ENCODE peak calls at places on chromosomes 13 and 19, in five cellular contexts. One of them, this sample, is unnamed.

GRCh38 chr19:6887326-6887725 is at the start of gene ADGRE1:
- DNase-seq in HT1080: no peak
- DNase-seq in iris pigment epithelial cell: no peak
- DNase-seq in AG10803: no peak
- DNase-seq in NCI-H1092: no peak
- DNase-seq in this sample: no peak

GRCh38 chr19:18349524-18350128 is 9.2 kb downstream of the PGPEP1 start:
- DNase-seq in HT1080: peak
- DNase-seq in iris pigment epithelial cell: peak
- DNase-seq in AG10803: peak
- DNase-seq in NCI-H1092: no peak
- DNase-seq in this sample: peak

GRCh38 chr19:57227461-57227860 is 3.4 kb upstream of the AURKC start:
- DNase-seq in HT1080: no peak
- DNase-seq in iris pigment epithelial cell: no peak
- DNase-seq in AG10803: no peak
- DNase-seq in NCI-H1092: no peak
- DNase-seq in this sample: no peak

GRCh38 chr19:49906879-49907564 is 10.3 kb upstream of the IL4I1 start:
- DNase-seq in HT1080: no peak
- DNase-seq in iris pigment epithelial cell: no peak
- DNase-seq in AG10803: no peak
- DNase-seq in NCI-H1092: no peak
- DNase-seq in this sample: no peak

GRCh38 chr19:10104665-10105221 is 1.4 kb upstream of the PPAN start:
- DNase-seq in HT1080: no peak
- DNase-seq in iris pigment epithelial cell: no peak
- DNase-seq in AG10803: no peak
- DNase-seq in NCI-H1092: no peak
- DNase-seq in this sample: no peak

GRCh38 chr19:40549007-40549708 is 27.5 kb upstream of the SHKBP1 start:
- DNase-seq in HT1080: no peak
- DNase-seq in iris pigment epithelial cell: peak
- DNase-seq in AG10803: peak
- DNase-seq in NCI-H1092: peak
- DNase-seq in this sample: no peak

GRCh38 chr13:111902726-111903125 is 164.2 kb upstream of the SOX1 start:
- DNase-seq in HT1080: no peak
- DNase-seq in iris pigment epithelial cell: no peak
- DNase-seq in AG10803: no peak
- DNase-seq in NCI-H1092: no peak
- DNase-seq in this sample: no peak

GRCh38 chr19:36605839-36606478 is 846 bp downstream of the ZNF382 start:
- DNase-seq in HT1080: no peak
- DNase-seq in iris pigment epithelial cell: peak
- DNase-seq in AG10803: peak
- DNase-seq in NCI-H1092: no peak
- DNase-seq in this sample: peak

GRCh38 chr13:30072818-30073186 is 222.4 kb upstream of the UBL3 start:
- DNase-seq in HT1080: no peak
- DNase-seq in iris pigment epithelial cell: no peak
- DNase-seq in AG10803: no peak
- DNase-seq in NCI-H1092: no peak
- DNase-seq in this sample: no peak

GRCh38 chr13:100338265-100338664 is 249.4 kb downstream of the PCCA start:
- DNase-seq in HT1080: no peak
- DNase-seq in iris pigment epithelial cell: peak
- DNase-seq in AG10803: peak
- DNase-seq in NCI-H1092: no peak
- DNase-seq in this sample: no peak

GRCh38 chr19:932647-933552 is 7.1 kb downstream of the ARID3A start:
- DNase-seq in HT1080: no peak
- DNase-seq in iris pigment epithelial cell: peak
- DNase-seq in AG10803: peak
- DNase-seq in NCI-H1092: no peak
- DNase-seq in this sample: peak

GRCh38 chr19:51724543-51724942 is 752 bp upstream of the HAS1 start:
- DNase-seq in HT1080: no peak
- DNase-seq in iris pigment epithelial cell: no peak
- DNase-seq in AG10803: no peak
- DNase-seq in NCI-H1092: no peak
- DNase-seq in this sample: peak

GRCh38 chr19:35299523-35300339 is 7.8 kb downstream of the MAG start:
- DNase-seq in HT1080: no peak
- DNase-seq in iris pigment epithelial cell: no peak
- DNase-seq in AG10803: no peak
- DNase-seq in NCI-H1092: no peak
- DNase-seq in this sample: no peak

GRCh38 chr19:55494172-55494761 is 6.0 kb downstream of the SSC5D start:
- DNase-seq in HT1080: no peak
- DNase-seq in iris pigment epithelial cell: peak
- DNase-seq in AG10803: peak
- DNase-seq in NCI-H1092: no peak
- DNase-seq in this sample: no peak

GRCh38 chr13:98222081-98222554 is 45.0 kb upstream of the RNF113B start:
- DNase-seq in HT1080: peak
- DNase-seq in iris pigment epithelial cell: peak
- DNase-seq in AG10803: peak
- DNase-seq in NCI-H1092: peak
- DNase-seq in this sample: peak

GRCh38 chr13:47661076-47661475 is 340.0 kb downstream of the SUCLA2 start:
- DNase-seq in HT1080: peak
- DNase-seq in iris pigment epithelial cell: peak
- DNase-seq in AG10803: peak
- DNase-seq in NCI-H1092: no peak
- DNase-seq in this sample: peak

GRCh38 chr19:17811103-17811502 is 10.2 kb downstream of the INSL3 start:
- DNase-seq in HT1080: no peak
- DNase-seq in iris pigment epithelial cell: no peak
- DNase-seq in AG10803: no peak
- DNase-seq in NCI-H1092: no peak
- DNase-seq in this sample: no peak

GRCh38 chr13:25179810-25180437 is 7.8 kb upstream of the AMER2 start:
- DNase-seq in HT1080: no peak
- DNase-seq in iris pigment epithelial cell: no peak
- DNase-seq in AG10803: no peak
- DNase-seq in NCI-H1092: no peak
- DNase-seq in this sample: peak

GRCh38 chr13:37138917-37139316 is 33.5 kb upstream of the CSNK1A1L start:
- DNase-seq in HT1080: no peak
- DNase-seq in iris pigment epithelial cell: no peak
- DNase-seq in AG10803: no peak
- DNase-seq in NCI-H1092: no peak
- DNase-seq in this sample: no peak

GRCh38 chr19:29588095-29588494 is 18.0 kb upstream of the POP4 start:
- DNase-seq in HT1080: no peak
- DNase-seq in iris pigment epithelial cell: no peak
- DNase-seq in AG10803: no peak
- DNase-seq in NCI-H1092: no peak
- DNase-seq in this sample: no peak

GRCh38 chr13:44278164-44278563 is 95.5 kb upstream of the SERP2 start:
- DNase-seq in HT1080: no peak
- DNase-seq in iris pigment epithelial cell: no peak
- DNase-seq in AG10803: no peak
- DNase-seq in NCI-H1092: no peak
- DNase-seq in this sample: no peak

GRCh38 chr19:38034153-38034835 is 127.3 kb downstream of the SIPA1L3 start:
- DNase-seq in HT1080: peak
- DNase-seq in iris pigment epithelial cell: peak
- DNase-seq in AG10803: no peak
- DNase-seq in NCI-H1092: no peak
- DNase-seq in this sample: no peak

GRCh38 chr19:6687117-6687516 is 17.2 kb upstream of the TNFSF14 start:
- DNase-seq in HT1080: no peak
- DNase-seq in iris pigment epithelial cell: no peak
- DNase-seq in AG10803: no peak
- DNase-seq in NCI-H1092: no peak
- DNase-seq in this sample: no peak

GRCh38 chr19:45972081-45972943 is 1.4 kb downstream of the NOVA2 start:
- DNase-seq in HT1080: no peak
- DNase-seq in iris pigment epithelial cell: no peak
- DNase-seq in AG10803: no peak
- DNase-seq in NCI-H1092: no peak
- DNase-seq in this sample: no peak

GRCh38 chr13:99293178-99293577 is 14.0 kb downstream of the GPR183 start:
- DNase-seq in HT1080: no peak
- DNase-seq in iris pigment epithelial cell: no peak
- DNase-seq in AG10803: no peak
- DNase-seq in NCI-H1092: no peak
- DNase-seq in this sample: no peak

GRCh38 chr13:43110036-43110435 is 86.7 kb downstream of the DNAJC15 start:
- DNase-seq in HT1080: no peak
- DNase-seq in iris pigment epithelial cell: no peak
- DNase-seq in AG10803: no peak
- DNase-seq in NCI-H1092: no peak
- DNase-seq in this sample: no peak

GRCh38 chr19:56076413-56076998 is 44.6 kb downstream of the ZNF787 start:
- DNase-seq in HT1080: peak
- DNase-seq in iris pigment epithelial cell: peak
- DNase-seq in AG10803: peak
- DNase-seq in NCI-H1092: no peak
- DNase-seq in this sample: peak

GRCh38 chr13:79490846-79491245 is 9.9 kb downstream of the NDFIP2 start:
- DNase-seq in HT1080: no peak
- DNase-seq in iris pigment epithelial cell: peak
- DNase-seq in AG10803: no peak
- DNase-seq in NCI-H1092: no peak
- DNase-seq in this sample: no peak

GRCh38 chr13:35343417-35343816 is 133.1 kb downstream of the MAB21L1 start:
- DNase-seq in HT1080: no peak
- DNase-seq in iris pigment epithelial cell: no peak
- DNase-seq in AG10803: no peak
- DNase-seq in NCI-H1092: no peak
- DNase-seq in this sample: no peak

GRCh38 chr13:36430247-36431203 is 1.8 kb upstream of the CCNA1 start:
- DNase-seq in HT1080: no peak
- DNase-seq in iris pigment epithelial cell: no peak
- DNase-seq in AG10803: no peak
- DNase-seq in NCI-H1092: no peak
- DNase-seq in this sample: no peak